ENCODE peak calls at places on chromosome 15, in five cellular contexts. One of them, this sample, is unnamed.

GRCh38 chr15:70112018-70112395 is 14.3 kb upstream of the TLE3 start:
- DNase-seq in NCI-H524: no peak
- DNase-seq in COR-L47: no peak
- DNase-seq in psoas muscle: no peak
- DNase-seq in endothelial cell: no peak
- DNase-seq in this sample: no peak

GRCh38 chr15:96254168-96254567 is 76.3 kb upstream of the NR2F2 start:
- DNase-seq in NCI-H524: no peak
- DNase-seq in COR-L47: no peak
- DNase-seq in endothelial cell: no peak
- DNase-seq in psoas muscle: no peak
- DNase-seq in this sample: peak

GRCh38 chr15:85763557-85764303 is 31.0 kb downstream of the KLHL25 start:
- DNase-seq in COR-L47: no peak
- DNase-seq in NCI-H524: no peak
- DNase-seq in psoas muscle: no peak
- DNase-seq in endothelial cell: no peak
- DNase-seq in this sample: no peak

GRCh38 chr15:87941606-87942005 is 314.9 kb downstream of the NTRK3 start:
- DNase-seq in endothelial cell: no peak
- DNase-seq in NCI-H524: no peak
- DNase-seq in COR-L47: no peak
- DNase-seq in psoas muscle: no peak
- DNase-seq in this sample: no peak

GRCh38 chr15:74317820-74318375 is 49.5 kb downstream of the CYP11A1 start:
- DNase-seq in COR-L47: no peak
- DNase-seq in endothelial cell: peak
- DNase-seq in NCI-H524: peak
- DNase-seq in psoas muscle: peak
- DNase-seq in this sample: no peak

GRCh38 chr15:51908312-51908711 is 63.3 kb downstream of the LEO1 start:
- DNase-seq in COR-L47: no peak
- DNase-seq in endothelial cell: no peak
- DNase-seq in NCI-H524: no peak
- DNase-seq in psoas muscle: no peak
- DNase-seq in this sample: no peak

GRCh38 chr15:48285329-48286214 is 45.7 kb upstream of the DUT start:
- DNase-seq in endothelial cell: peak
- DNase-seq in COR-L47: peak
- DNase-seq in psoas muscle: no peak
- DNase-seq in NCI-H524: peak
- DNase-seq in this sample: peak

GRCh38 chr15:77454956-77455355 is 34.3 kb downstream of the HMG20A start:
- DNase-seq in NCI-H524: no peak
- DNase-seq in endothelial cell: no peak
- DNase-seq in COR-L47: no peak
- DNase-seq in psoas muscle: no peak
- DNase-seq in this sample: no peak

GRCh38 chr15:42456971-42457370 is 34.0 kb downstream of the ZNF106 start:
- DNase-seq in COR-L47: no peak
- DNase-seq in NCI-H524: no peak
- DNase-seq in psoas muscle: no peak
- DNase-seq in endothelial cell: no peak
- DNase-seq in this sample: no peak

GRCh38 chr15:25385986-25386385 is 52.8 kb downstream of the UBE3A start:
- DNase-seq in endothelial cell: no peak
- DNase-seq in psoas muscle: no peak
- DNase-seq in COR-L47: no peak
- DNase-seq in NCI-H524: no peak
- DNase-seq in this sample: no peak

GRCh38 chr15:77034620-77035467 is 36.1 kb downstream of the TSPAN3 start:
- DNase-seq in COR-L47: no peak
- DNase-seq in psoas muscle: peak
- DNase-seq in endothelial cell: peak
- DNase-seq in NCI-H524: no peak
- DNase-seq in this sample: no peak

GRCh38 chr15:56969265-56969895 is 50.9 kb downstream of the TCF12 start:
- DNase-seq in COR-L47: no peak
- DNase-seq in NCI-H524: no peak
- DNase-seq in psoas muscle: no peak
- DNase-seq in endothelial cell: no peak
- DNase-seq in this sample: no peak

GRCh38 chr15:60673156-60673555 is 194.2 kb upstream of the ICE2 start:
- DNase-seq in endothelial cell: no peak
- DNase-seq in NCI-H524: no peak
- DNase-seq in psoas muscle: no peak
- DNase-seq in COR-L47: no peak
- DNase-seq in this sample: no peak

GRCh38 chr15:73318463-73319351 is 50.1 kb downstream of the HCN4 start:
- DNase-seq in COR-L47: peak
- DNase-seq in NCI-H524: peak
- DNase-seq in endothelial cell: peak
- DNase-seq in psoas muscle: no peak
- DNase-seq in this sample: no peak

GRCh38 chr15:40438712-40439111 is 2.0 kb upstream of the BAHD1 start:
- DNase-seq in endothelial cell: no peak
- DNase-seq in COR-L47: no peak
- DNase-seq in NCI-H524: no peak
- DNase-seq in psoas muscle: no peak
- DNase-seq in this sample: no peak

GRCh38 chr15:89483079-89483478 is 13.3 kb downstream of the RHCG start:
- DNase-seq in NCI-H524: no peak
- DNase-seq in endothelial cell: no peak
- DNase-seq in COR-L47: no peak
- DNase-seq in psoas muscle: no peak
- DNase-seq in this sample: no peak

GRCh38 chr15:84982301-84982920 is 755 bp downstream of the PDE8A start:
- DNase-seq in endothelial cell: peak
- DNase-seq in COR-L47: no peak
- DNase-seq in psoas muscle: peak
- DNase-seq in NCI-H524: no peak
- DNase-seq in this sample: peak

GRCh38 chr15:39598186-39598850 is 17.4 kb downstream of the THBS1 start:
- DNase-seq in endothelial cell: no peak
- DNase-seq in psoas muscle: no peak
- DNase-seq in NCI-H524: no peak
- DNase-seq in COR-L47: no peak
- DNase-seq in this sample: no peak

GRCh38 chr15:64854041-64854440 is 12.3 kb downstream of the PLEKHO2 start:
- DNase-seq in psoas muscle: no peak
- DNase-seq in endothelial cell: no peak
- DNase-seq in COR-L47: no peak
- DNase-seq in NCI-H524: no peak
- DNase-seq in this sample: no peak

GRCh38 chr15:36905908-36906307 is 194.4 kb downstream of the MEIS2 start:
- DNase-seq in COR-L47: no peak
- DNase-seq in endothelial cell: no peak
- DNase-seq in psoas muscle: no peak
- DNase-seq in NCI-H524: no peak
- DNase-seq in this sample: no peak

GRCh38 chr15:52466134-52466701 is 62.5 kb downstream of the MYO5A start:
- DNase-seq in NCI-H524: no peak
- DNase-seq in psoas muscle: peak
- DNase-seq in COR-L47: no peak
- DNase-seq in endothelial cell: no peak
- DNase-seq in this sample: no peak